ENCODE peak calls at places on chromosomes 4 and X, in eight cellular contexts. One of them, this sample, is unnamed.

GRCh38 chr4:46354863-46355262 is 35.1 kb downstream of the GABRA2 start:
- DNase-seq in K562: no peak
- DNase-seq in GM12878: no peak
- DNase-seq in HCT116: no peak
- DNase-seq in H1: no peak
- DNase-seq in HepG2: no peak
- DNase-seq in SK-N-SH: no peak
- DNase-seq in endothelial cell of umbilical vein: no peak
- DNase-seq in this sample: no peak

GRCh38 chr4:8162625-8163024 is 4.0 kb upstream of the ABLIM2 start:
- DNase-seq in HCT116: no peak
- DNase-seq in SK-N-SH: no peak
- DNase-seq in GM12878: no peak
- DNase-seq in endothelial cell of umbilical vein: no peak
- DNase-seq in K562: no peak
- DNase-seq in HepG2: no peak
- DNase-seq in H1: no peak
- DNase-seq in this sample: no peak

GRCh38 chrX:79482686-79483085 is 115.6 kb upstream of the ITM2A start:
- DNase-seq in HCT116: no peak
- DNase-seq in SK-N-SH: no peak
- DNase-seq in K562: no peak
- DNase-seq in H1: no peak
- DNase-seq in HepG2: no peak
- DNase-seq in GM12878: no peak
- DNase-seq in endothelial cell of umbilical vein: no peak
- DNase-seq in this sample: no peak

GRCh38 chr4:186543206-186543605 is 12.2 kb downstream of the MTNR1A start:
- DNase-seq in HepG2: no peak
- DNase-seq in H1: no peak
- DNase-seq in GM12878: no peak
- DNase-seq in SK-N-SH: no peak
- DNase-seq in HCT116: no peak
- DNase-seq in K562: no peak
- DNase-seq in endothelial cell of umbilical vein: no peak
- DNase-seq in this sample: no peak

GRCh38 chrX:68842351-68842750 is 13.5 kb downstream of the EFNB1 start:
- DNase-seq in HCT116: no peak
- DNase-seq in HepG2: no peak
- DNase-seq in SK-N-SH: no peak
- DNase-seq in GM12878: no peak
- DNase-seq in K562: no peak
- DNase-seq in H1: no peak
- DNase-seq in endothelial cell of umbilical vein: no peak
- DNase-seq in this sample: no peak

GRCh38 chrX:124679199-124679598 is 332.8 kb downstream of the SH2D1A start:
- DNase-seq in SK-N-SH: peak
- DNase-seq in endothelial cell of umbilical vein: no peak
- DNase-seq in GM12878: no peak
- DNase-seq in H1: no peak
- DNase-seq in HCT116: no peak
- DNase-seq in HepG2: no peak
- DNase-seq in K562: no peak
- DNase-seq in this sample: no peak

GRCh38 chr4:172007889-172008288 is 194.7 kb downstream of the GALNTL6 start:
- DNase-seq in H1: no peak
- DNase-seq in SK-N-SH: no peak
- DNase-seq in GM12878: no peak
- DNase-seq in HCT116: no peak
- DNase-seq in HepG2: no peak
- DNase-seq in endothelial cell of umbilical vein: no peak
- DNase-seq in K562: no peak
- DNase-seq in this sample: no peak

GRCh38 chrX:41045960-41046567 is 39.2 kb upstream of the USP9X start:
- DNase-seq in GM12878: no peak
- DNase-seq in HCT116: no peak
- DNase-seq in H1: no peak
- DNase-seq in HepG2: no peak
- DNase-seq in endothelial cell of umbilical vein: peak
- DNase-seq in SK-N-SH: no peak
- DNase-seq in K562: no peak
- DNase-seq in this sample: no peak

GRCh38 chrX:110358548-110358947 is at the start of gene RTL9:
- DNase-seq in endothelial cell of umbilical vein: no peak
- DNase-seq in K562: no peak
- DNase-seq in GM12878: no peak
- DNase-seq in H1: no peak
- DNase-seq in HCT116: no peak
- DNase-seq in SK-N-SH: no peak
- DNase-seq in HepG2: no peak
- DNase-seq in this sample: no peak

GRCh38 chr4:55125087-55125721 is at the start of gene KDR:
- DNase-seq in GM12878: no peak
- DNase-seq in H1: no peak
- DNase-seq in SK-N-SH: peak
- DNase-seq in HCT116: no peak
- DNase-seq in endothelial cell of umbilical vein: peak
- DNase-seq in HepG2: no peak
- DNase-seq in K562: peak
- DNase-seq in this sample: no peak

GRCh38 chrX:107769581-107770317 is 5.8 kb downstream of the TSC22D3 start:
- DNase-seq in endothelial cell of umbilical vein: no peak
- DNase-seq in SK-N-SH: no peak
- DNase-seq in HepG2: no peak
- DNase-seq in K562: no peak
- DNase-seq in H1: no peak
- DNase-seq in GM12878: no peak
- DNase-seq in HCT116: no peak
- DNase-seq in this sample: no peak

GRCh38 chr4:147689062-147689461 is 5.1 kb upstream of the PRMT9 start:
- DNase-seq in HepG2: no peak
- DNase-seq in GM12878: no peak
- DNase-seq in HCT116: no peak
- DNase-seq in SK-N-SH: no peak
- DNase-seq in endothelial cell of umbilical vein: no peak
- DNase-seq in H1: no peak
- DNase-seq in K562: no peak
- DNase-seq in this sample: no peak

GRCh38 chr4:88609387-88609786 is 17.1 kb downstream of the HERC3 start:
- DNase-seq in HepG2: no peak
- DNase-seq in HCT116: no peak
- DNase-seq in GM12878: no peak
- DNase-seq in H1: no peak
- DNase-seq in endothelial cell of umbilical vein: peak
- DNase-seq in SK-N-SH: no peak
- DNase-seq in K562: no peak
- DNase-seq in this sample: no peak

GRCh38 chr4:1047106-1047975 is 35.9 kb downstream of the FGFRL1 start:
- DNase-seq in SK-N-SH: no peak
- DNase-seq in GM12878: no peak
- DNase-seq in endothelial cell of umbilical vein: peak
- DNase-seq in HepG2: no peak
- DNase-seq in K562: no peak
- DNase-seq in HCT116: no peak
- DNase-seq in H1: no peak
- DNase-seq in this sample: no peak

GRCh38 chr4:10086506-10087120 is 30.0 kb downstream of the WDR1 start:
- DNase-seq in HCT116: no peak
- DNase-seq in H1: no peak
- DNase-seq in GM12878: no peak
- DNase-seq in HepG2: no peak
- DNase-seq in SK-N-SH: peak
- DNase-seq in K562: no peak
- DNase-seq in endothelial cell of umbilical vein: no peak
- DNase-seq in this sample: no peak

GRCh38 chr4:179151770-179152169 is 1709.5 kb upstream of the AGA start:
- DNase-seq in H1: no peak
- DNase-seq in GM12878: no peak
- DNase-seq in HepG2: no peak
- DNase-seq in HCT116: no peak
- DNase-seq in endothelial cell of umbilical vein: no peak
- DNase-seq in K562: no peak
- DNase-seq in SK-N-SH: no peak
- DNase-seq in this sample: no peak

GRCh38 chr4:129394635-129395034 is 298.7 kb downstream of the C4orf33 start:
- DNase-seq in HepG2: no peak
- DNase-seq in SK-N-SH: no peak
- DNase-seq in H1: no peak
- DNase-seq in GM12878: no peak
- DNase-seq in K562: no peak
- DNase-seq in endothelial cell of umbilical vein: no peak
- DNase-seq in HCT116: no peak
- DNase-seq in this sample: no peak
- H3K27ac ChIP-seq in HepG2: no peak
- H3K27ac ChIP-seq in SK-N-SH: no peak
- H3K27ac ChIP-seq in H1: no peak
- H3K27ac ChIP-seq in GM12878: no peak
- H3K27ac ChIP-seq in K562: no peak
- H3K27ac ChIP-seq in endothelial cell of umbilical vein: no peak
- H3K27ac ChIP-seq in HCT116: no peak
- H3K27ac ChIP-seq in this sample: no peak

DNA sequence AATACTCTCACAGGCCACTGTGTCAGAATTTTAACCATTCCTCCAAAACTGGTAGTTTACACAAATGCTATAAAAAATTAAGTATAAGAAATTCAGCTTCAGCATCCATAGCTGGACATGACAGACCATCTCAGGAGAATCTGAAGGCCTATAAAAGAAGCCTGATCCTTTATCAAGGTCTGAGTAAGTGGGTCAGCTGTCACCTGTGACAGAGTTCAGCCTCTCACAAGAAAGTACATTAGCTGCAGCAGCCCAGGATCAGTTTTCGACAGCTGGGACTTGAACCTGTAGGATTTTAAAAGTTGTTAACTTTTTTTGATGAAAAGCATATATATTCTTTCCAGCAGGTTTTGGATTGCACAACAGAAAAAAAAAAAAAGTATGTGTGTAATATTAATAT is 60.7 kb downstream of the PPP3CA start:
- DNase-seq in SK-N-SH: no peak
- DNase-seq in HCT116: no peak
- DNase-seq in endothelial cell of umbilical vein: no peak
- DNase-seq in H1: no peak
- DNase-seq in K562: no peak
- DNase-seq in HepG2: no peak
- DNase-seq in GM12878: no peak
- DNase-seq in this sample: no peak
- TF ChIP-seq POLR2AphosphoS5 in SK-N-SH: no peak
- TF ChIP-seq POLR2AphosphoS5 in HCT116: no peak
- TF ChIP-seq POLR2AphosphoS5 in endothelial cell of umbilical vein: no peak
- TF ChIP-seq POLR2AphosphoS5 in H1: no peak
- TF ChIP-seq POLR2AphosphoS5 in K562: no peak
- TF ChIP-seq POLR2AphosphoS5 in HepG2: no peak
- TF ChIP-seq POLR2AphosphoS5 in GM12878: no peak
- TF ChIP-seq POLR2AphosphoS5 in this sample: no peak

DNA sequence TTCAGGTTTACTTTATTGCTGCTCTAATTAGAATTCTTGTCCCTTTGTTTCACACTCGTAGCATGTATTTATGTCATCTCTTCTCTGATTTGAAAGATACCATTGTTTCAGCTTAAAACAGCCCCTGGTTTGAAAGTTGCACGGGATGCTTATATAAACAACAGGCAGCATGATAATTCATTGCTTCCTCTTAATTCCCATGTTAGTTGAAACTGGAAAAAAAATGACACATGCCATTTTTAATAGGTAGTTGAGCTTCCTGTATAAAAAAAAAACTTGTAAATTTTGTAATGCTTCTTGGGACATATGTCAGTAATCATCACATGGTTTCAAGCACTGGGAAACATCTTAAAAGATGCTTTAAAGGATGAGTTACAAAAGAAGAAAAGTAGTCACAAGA is 243.0 kb downstream of the PALLD start:
- DNase-seq in endothelial cell of umbilical vein: peak
- DNase-seq in HCT116: no peak
- DNase-seq in H1: no peak
- DNase-seq in SK-N-SH: no peak
- DNase-seq in K562: no peak
- DNase-seq in HepG2: no peak
- DNase-seq in GM12878: no peak
- DNase-seq in this sample: no peak
- H3K9ac ChIP-seq in endothelial cell of umbilical vein: no peak
- H3K9ac ChIP-seq in HCT116: no peak
- H3K9ac ChIP-seq in H1: no peak
- H3K9ac ChIP-seq in SK-N-SH: no peak
- H3K9ac ChIP-seq in K562: no peak
- H3K9ac ChIP-seq in HepG2: no peak
- H3K9ac ChIP-seq in GM12878: no peak
- H3K9ac ChIP-seq in this sample: no peak

DNA sequence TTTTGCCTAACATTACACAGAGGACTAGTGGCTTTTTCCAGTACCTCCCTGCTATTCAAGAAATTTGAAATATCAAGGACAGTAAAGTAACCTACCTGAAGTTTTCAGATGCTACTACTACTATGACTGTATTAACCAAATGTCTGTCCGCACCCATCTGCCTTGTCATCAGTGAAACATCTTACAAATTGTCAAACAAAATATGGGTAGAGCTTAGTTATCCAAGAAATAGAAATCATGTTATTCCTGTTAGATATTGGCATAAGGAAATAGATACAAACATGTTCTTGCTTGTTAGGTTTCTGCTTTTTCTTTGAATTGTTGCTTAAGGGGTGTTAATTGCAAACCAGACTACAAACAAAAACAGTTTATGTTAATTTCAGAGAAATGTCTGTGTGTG is 63.9 kb downstream of the PLS3 start:
- DNase-seq in H1: no peak
- DNase-seq in GM12878: no peak
- DNase-seq in SK-N-SH: no peak
- DNase-seq in HepG2: no peak
- DNase-seq in K562: no peak
- DNase-seq in HCT116: no peak
- DNase-seq in endothelial cell of umbilical vein: no peak
- DNase-seq in this sample: no peak
- H3K27ac ChIP-seq in H1: no peak
- H3K27ac ChIP-seq in GM12878: no peak
- H3K27ac ChIP-seq in SK-N-SH: no peak
- H3K27ac ChIP-seq in HepG2: no peak
- H3K27ac ChIP-seq in K562: no peak
- H3K27ac ChIP-seq in HCT116: no peak
- H3K27ac ChIP-seq in endothelial cell of umbilical vein: no peak
- H3K27ac ChIP-seq in this sample: no peak